ENCODE peak calls at places on chromosomes 13 and 19, in six cellular contexts. Z is AG09309; B is CD4-positive, CD25-positive, alpha-beta regulatory T cell; U is uterus; M is AG10803; Q is endodermal cell. O is an unnamed sample.

GRCh38 chr13:44193731-44194130 is 179.9 kb upstream of the SERP2 start:
- DNase-seq in Z (no peak), B (no peak), U (no peak), M (no peak), Q (no peak), O (no peak)

GRCh38 chr19:52258426-52258825 is 11.0 kb upstream of the ZNF766 start:
- DNase-seq in Z (no peak), B (no peak), U (no peak), M (no peak), Q (no peak), O (no peak)

GRCh38 chr13:110683203-110683883 is 22.6 kb downstream of the CARS2 start:
- DNase-seq in Z (no peak), B (peak), U (no peak), M (peak), Q (no peak), O (no peak)

GRCh38 chr13:36918246-36919060 is 1.6 kb downstream of the SMAD9 start:
- DNase-seq in Z (no peak), B (no peak), U (no peak), M (peak), Q (no peak), O (no peak)

GRCh38 chr19:43636121-43636683 is 3.4 kb downstream of the CADM4 start:
- DNase-seq in Z (no peak), B (no peak), U (no peak), M (no peak), Q (peak), O (no peak)

GRCh38 chr19:11506101-11506555 is 489 bp upstream of the ZNF653 start:
- DNase-seq in Z (no peak), B (no peak), U (no peak), M (no peak), Q (no peak), O (no peak)

GRCh38 chr19:14375582-14376291 is 5.5 kb upstream of the ADGRE5 start:
- DNase-seq in Z (no peak), B (no peak), U (peak), M (peak), Q (no peak), O (no peak)

GRCh38 chr19:49147923-49148682 is 7.1 kb downstream of the HRC start:
- DNase-seq in Z (no peak), B (no peak), U (no peak), M (no peak), Q (no peak), O (no peak)

GRCh38 chr13:111245781-111246384 is 74.6 kb upstream of the TEX29 start:
- DNase-seq in Z (peak), B (no peak), U (no peak), M (peak), Q (no peak), O (no peak)

GRCh38 chr13:55573565-55573964 is 1567.2 kb upstream of the PRR20A start:
- DNase-seq in Z (no peak), B (no peak), U (no peak), M (no peak), Q (no peak), O (no peak)

GRCh38 chr13:48311223-48311622 is 7.7 kb downstream of the RB1 start:
- DNase-seq in Z (no peak), B (no peak), U (no peak), M (no peak), Q (no peak), O (no peak)

GRCh38 chr13:114161028-114161556 is 18.0 kb upstream of the CFAP97D2 start:
- DNase-seq in Z (no peak), B (no peak), U (no peak), M (no peak), Q (no peak), O (no peak)

GRCh38 chr13:44627441-44627840 is 51.3 kb upstream of the TSC22D1 start:
- DNase-seq in Z (no peak), B (no peak), U (no peak), M (peak), Q (no peak), O (no peak)

GRCh38 chr13:35496761-35497386 is 20.4 kb upstream of the MAB21L1 start:
- DNase-seq in Z (no peak), B (no peak), U (no peak), M (peak), Q (no peak), O (no peak)

GRCh38 chr13:61531383-61532065 is 115.9 kb upstream of the PCDH20 start:
- DNase-seq in Z (no peak), B (no peak), U (no peak), M (no peak), Q (no peak), O (no peak)

DNA sequence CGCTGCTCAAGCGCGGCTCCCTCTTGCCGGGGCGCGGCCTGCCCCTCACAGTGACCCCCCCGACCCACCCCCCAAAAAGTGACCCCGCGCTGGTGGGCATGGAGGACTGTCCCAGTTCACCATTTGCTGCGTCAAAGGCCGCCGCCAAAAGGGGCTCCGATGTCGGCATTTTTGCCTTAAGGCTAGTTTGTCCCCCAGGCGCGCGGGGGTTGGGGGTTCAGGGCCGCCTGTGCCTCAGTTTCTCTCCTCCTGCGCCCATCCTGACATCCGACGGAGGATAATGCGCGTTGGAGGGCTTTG is 17.1 kb downstream of the NFIX start:
- DNase-seq in Z (no peak), B (no peak), U (no peak), M (no peak), Q (no peak), O (no peak)
- H3K4me3 ChIP-seq in Z (peak), B (peak), U (peak), M (peak), Q (no peak), O (no peak)

DNA sequence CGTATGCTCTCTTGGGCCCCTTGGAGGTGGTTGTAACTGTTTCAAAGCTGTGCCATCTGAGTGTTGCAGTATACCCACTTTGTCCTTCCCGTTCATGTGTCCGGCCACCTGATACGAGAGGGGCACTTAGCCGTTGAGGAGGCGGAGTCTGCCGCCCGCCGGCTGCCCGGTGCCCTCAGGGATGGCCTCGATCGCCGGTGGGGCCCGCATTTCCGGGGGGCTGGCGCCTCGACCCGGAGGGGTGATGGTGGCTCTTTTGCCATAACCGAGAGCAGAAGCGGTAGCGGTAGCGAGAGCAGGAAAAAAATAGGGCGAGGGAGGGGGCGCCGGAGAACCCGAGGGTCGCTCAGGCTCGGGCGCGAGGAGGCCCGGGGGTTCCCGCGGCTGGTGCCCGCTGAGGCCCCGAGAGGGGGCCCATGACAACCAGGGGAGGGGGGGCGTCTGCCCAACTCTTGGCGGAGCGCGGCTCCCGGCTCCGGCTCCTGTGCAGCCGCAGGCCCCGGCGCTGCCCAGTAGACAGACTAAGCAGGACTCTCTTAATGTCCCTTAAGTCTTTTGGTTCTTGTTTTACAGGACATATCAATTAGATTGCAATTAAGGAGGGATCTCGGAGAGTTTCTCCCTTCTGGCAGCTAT is 342.7 kb upstream of the SGCG start:
- DNase-seq in Z (no peak), B (no peak), U (no peak), M (no peak), Q (no peak), O (no peak)
- H3K4me3 ChIP-seq in Z (no peak), B (no peak), U (peak), M (peak), Q (no peak), O (peak)

DNA sequence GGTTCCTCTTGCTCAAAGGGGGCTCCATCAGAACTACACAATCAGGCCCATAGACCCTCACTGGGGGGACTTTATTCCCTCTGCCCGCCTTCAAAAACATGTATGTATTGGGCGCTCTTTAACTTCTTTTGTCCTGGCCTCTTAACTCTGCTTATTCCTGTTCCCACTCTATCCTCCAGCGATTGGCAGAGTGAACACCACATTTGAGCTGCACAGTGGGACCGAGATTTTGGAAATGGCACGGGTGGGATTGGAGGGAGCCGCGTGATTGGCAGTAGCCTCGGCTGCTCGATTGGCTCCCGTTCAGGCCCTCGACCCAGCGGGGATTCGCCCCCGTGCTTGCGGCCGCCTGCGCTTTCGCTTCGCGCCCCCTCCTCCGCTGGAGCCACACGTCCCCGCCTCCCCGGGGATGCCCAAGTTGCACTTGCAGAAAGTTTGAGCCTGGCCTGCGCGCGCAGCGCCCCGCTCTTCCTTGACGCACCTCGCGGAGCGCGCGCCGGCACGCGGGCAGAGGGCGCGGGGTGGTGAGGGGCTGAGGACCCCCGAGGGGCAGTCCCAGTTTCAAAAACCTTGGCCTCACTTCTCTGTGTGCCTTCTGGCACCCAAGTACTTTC is at the start of gene ZIC5:
- DNase-seq in Z (no peak), B (no peak), U (no peak), M (no peak), Q (peak), O (no peak)
- H3K4me3 ChIP-seq in Z (peak), B (no peak), U (peak), M (no peak), Q (peak), O (no peak)

DNA sequence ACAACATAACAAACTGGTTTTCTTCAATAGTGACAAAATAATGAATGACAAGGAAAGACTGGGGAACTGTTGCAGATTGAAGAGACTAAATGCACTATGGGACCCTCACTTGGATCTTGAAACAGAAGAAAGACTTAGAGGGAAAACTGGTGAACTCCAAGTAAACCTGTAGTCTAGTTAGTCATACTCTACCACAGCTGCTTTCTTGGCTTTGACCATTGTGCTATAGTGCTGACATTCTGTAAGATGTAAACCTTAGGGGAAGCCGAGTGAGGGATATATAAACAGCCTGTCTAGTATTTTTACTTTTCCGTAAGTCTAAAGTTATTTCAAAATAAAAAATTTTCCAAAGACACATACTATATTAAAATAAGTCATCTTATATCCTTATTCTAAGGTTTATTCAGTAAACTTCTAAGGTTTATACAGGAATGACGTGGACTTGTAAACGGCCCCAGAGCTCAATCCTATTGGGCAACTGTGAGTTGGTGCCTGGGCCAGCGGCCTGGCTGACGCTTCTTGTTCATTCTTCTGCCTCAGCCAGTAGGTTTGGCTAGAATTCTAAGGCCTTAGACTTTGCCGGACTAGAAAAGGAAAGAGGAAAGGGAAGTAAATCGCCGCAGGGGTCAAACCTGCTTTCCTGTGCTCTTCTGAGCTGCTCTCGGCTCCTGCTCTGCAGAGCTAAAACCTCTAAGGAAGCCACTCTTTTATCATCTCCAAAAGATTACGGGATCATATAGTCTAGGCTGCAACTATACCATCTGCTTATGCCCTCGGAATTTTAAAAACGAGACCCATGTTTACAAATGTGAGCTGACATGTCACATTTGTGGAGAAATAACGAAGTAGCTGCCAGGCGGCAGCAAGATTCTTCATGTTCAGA is 33.7 kb upstream of the UBE2L5 start:
- DNase-seq in Z (peak), B (no peak), U (peak), M (peak), Q (no peak), O (no peak)
- H3K4me3 ChIP-seq in Z (no peak), B (peak), U (peak), M (peak), Q (no peak), O (no peak)

GRCh38 chr13:112575295-112575622 is 12.7 kb downstream of the TUBGCP3 start:
- DNase-seq in Z (no peak), B (no peak), U (no peak), M (no peak), Q (no peak), O (no peak)

GRCh38 chr13:112573710-112574109 is 14.2 kb downstream of the TUBGCP3 start:
- DNase-seq in Z (no peak), B (no peak), U (no peak), M (no peak), Q (no peak), O (no peak)

GRCh38 chr13:112576191-112576590 is 11.8 kb downstream of the TUBGCP3 start:
- DNase-seq in Z (no peak), B (no peak), U (no peak), M (no peak), Q (no peak), O (no peak)

GRCh38 chr13:112575680-112576079 is 12.3 kb downstream of the TUBGCP3 start:
- DNase-seq in Z (no peak), B (no peak), U (no peak), M (peak), Q (peak), O (no peak)

DNA sequence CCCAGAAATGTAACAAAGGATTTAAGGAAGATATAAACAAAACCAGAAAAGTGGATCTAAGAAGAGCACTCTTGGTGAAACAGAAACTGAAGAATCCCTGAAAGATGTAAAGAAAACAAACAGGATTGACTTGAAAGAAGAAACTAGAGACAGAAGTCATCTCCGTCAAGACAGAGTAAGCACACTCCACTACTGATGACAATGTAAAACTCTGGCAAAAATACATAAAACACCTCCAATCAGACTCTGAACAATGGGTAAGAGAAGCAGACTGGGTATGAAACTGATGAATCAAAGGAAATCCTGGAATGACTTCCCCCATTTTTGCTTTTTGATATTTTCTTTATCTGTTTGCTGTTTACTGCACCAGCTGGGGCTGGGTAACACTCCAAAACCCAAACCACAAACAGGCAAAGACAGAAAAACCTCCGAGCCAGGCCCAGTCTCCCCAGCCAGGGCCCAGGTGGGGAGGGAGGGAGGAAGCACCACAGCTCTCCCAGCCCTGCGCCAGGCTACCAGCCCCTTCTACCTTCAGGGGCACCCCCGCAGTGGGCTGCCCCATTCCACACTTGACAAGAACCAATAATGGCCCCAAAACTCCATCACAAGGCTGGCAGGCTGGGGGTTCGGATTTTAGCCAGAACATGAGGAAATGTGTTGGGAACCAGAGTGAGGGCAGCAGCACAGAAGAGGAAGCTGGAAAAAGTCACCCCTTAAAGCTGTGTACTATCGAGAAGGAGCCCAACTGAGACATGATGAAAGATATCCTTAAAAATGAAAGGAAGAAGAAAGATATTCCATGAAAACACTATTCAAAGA is 13.3 kb downstream of the TUBGCP3 start:
- DNase-seq in Z (no peak), B (no peak), U (no peak), M (peak), Q (no peak), O (no peak)
- H3K4me3 ChIP-seq in Z (no peak), B (no peak), U (no peak), M (peak), Q (no peak), O (no peak)

GRCh38 chr19:45321848-45322247 is 827 bp downstream of the CKM start:
- DNase-seq in Z (no peak), B (no peak), U (no peak), M (no peak), Q (no peak), O (no peak)

GRCh38 chr19:45324349-45324907 is 1.8 kb upstream of the CKM start:
- DNase-seq in Z (no peak), B (no peak), U (no peak), M (no peak), Q (no peak), O (no peak)

GRCh38 chr19:45323671-45324081 is 1.0 kb upstream of the CKM start:
- DNase-seq in Z (no peak), B (no peak), U (no peak), M (no peak), Q (peak), O (no peak)

GRCh38 chr19:45322311-45322710 is 364 bp downstream of the CKM start:
- DNase-seq in Z (no peak), B (no peak), U (no peak), M (no peak), Q (peak), O (no peak)

GRCh38 chr19:45322744-45323281 is at the start of gene CKM:
- DNase-seq in Z (no peak), B (no peak), U (no peak), M (no peak), Q (no peak), O (no peak)
- H3K4me3 ChIP-seq in Z (peak), B (no peak), U (no peak), M (peak), Q (no peak), O (peak)

DNA sequence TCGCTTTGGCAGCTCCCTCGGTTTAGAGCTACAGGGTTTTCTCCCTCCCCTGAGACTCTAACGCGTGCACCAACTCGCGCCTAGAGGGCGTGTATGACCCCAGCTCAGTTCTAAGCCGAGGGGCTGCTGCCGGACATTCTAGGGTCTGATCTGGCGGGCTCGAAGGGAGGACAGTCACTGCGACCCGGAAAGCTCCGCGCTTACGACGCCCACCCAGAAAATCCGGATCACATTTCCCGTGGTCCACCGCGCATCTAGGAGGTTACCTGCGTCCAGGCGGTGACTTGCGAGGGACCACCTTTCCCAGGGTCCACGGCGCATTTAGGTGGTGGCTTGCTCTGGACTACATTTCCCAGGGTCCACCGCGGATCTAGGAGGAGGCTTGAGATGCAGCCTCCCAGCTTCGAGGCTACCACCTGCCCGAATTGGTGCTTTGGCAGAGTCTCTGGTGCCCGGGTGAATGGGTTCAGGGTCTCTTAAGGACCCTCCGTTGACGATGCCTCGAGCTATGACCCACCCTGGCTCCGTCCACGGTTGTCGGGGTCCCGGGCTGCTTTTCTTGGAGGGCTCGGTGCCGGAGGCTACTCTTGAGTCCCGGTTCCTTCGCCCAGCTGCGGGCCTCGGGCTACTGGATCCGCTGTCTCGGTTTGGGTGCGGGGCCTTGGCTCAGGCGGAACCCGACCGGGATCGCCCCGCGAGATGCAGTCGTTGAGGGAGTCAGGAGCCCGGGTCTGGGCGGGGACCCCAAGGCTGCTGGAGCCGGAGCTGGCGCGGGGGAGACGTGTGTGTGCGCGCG is 30.5 kb downstream of the ZNF146 start:
- DNase-seq in Z (no peak), B (no peak), U (no peak), M (no peak), Q (peak), O (no peak)
- H3K4me3 ChIP-seq in Z (peak), B (no peak), U (peak), M (peak), Q (peak), O (peak)

GRCh38 chr19:3670258-3670795 is 29.9 kb downstream of the PIP5K1C start:
- DNase-seq in Z (peak), B (no peak), U (peak), M (peak), Q (peak), O (peak)
- H3K4me3 ChIP-seq in Z (peak), B (no peak), U (peak), M (peak), Q (no peak), O (peak)

O was measured in skeletal muscle cell.